ENCODE peak calls at places on chromosomes 16 and 17, in nine cellular contexts. One of them, this sample, is unnamed.

GRCh38 chr17:69672924-69673323 is 258.4 kb downstream of the MAP2K6 start:
- DNase-seq in nephron progenitor cell: no peak
- DNase-seq in HuH-7.5: no peak
- DNase-seq in skeletal muscle cell: peak; percentile 31
- DNase-seq in SK-N-SH: no peak
- DNase-seq in iPS-NIHi11: no peak
- DNase-seq in activated CD4-positive, alpha-beta T cell treated with anti-CD3 and anti-CD28 coated beads, Interleukin-2, amount 10 ng/mL, durations not matched to agents 7 days and 5 days: no peak
- DNase-seq in pancreas: no peak
- DNase-seq in AG08395: peak; percentile 70
- DNase-seq in this sample: no peak

GRCh38 chr16:84557504-84557903 is 53.0 kb upstream of the MEAK7 start:
- DNase-seq in nephron progenitor cell: no peak
- DNase-seq in HuH-7.5: no peak
- DNase-seq in skeletal muscle cell: no peak
- DNase-seq in SK-N-SH: no peak
- DNase-seq in iPS-NIHi11: no peak
- DNase-seq in activated CD4-positive, alpha-beta T cell treated with anti-CD3 and anti-CD28 coated beads, Interleukin-2, amount 10 ng/mL, durations not matched to agents 7 days and 5 days: no peak
- DNase-seq in pancreas: no peak
- DNase-seq in AG08395: no peak
- DNase-seq in this sample: no peak

GRCh38 chr17:64073771-64074703 is 53.6 kb upstream of the ICAM2 start:
- DNase-seq in nephron progenitor cell: no peak
- DNase-seq in HuH-7.5: no peak
- DNase-seq in skeletal muscle cell: no peak
- DNase-seq in SK-N-SH: no peak
- DNase-seq in iPS-NIHi11: no peak
- DNase-seq in activated CD4-positive, alpha-beta T cell treated with anti-CD3 and anti-CD28 coated beads, Interleukin-2, amount 10 ng/mL, durations not matched to agents 7 days and 5 days: no peak
- DNase-seq in pancreas: no peak
- DNase-seq in AG08395: no peak
- DNase-seq in this sample: no peak

GRCh38 chr16:88809676-88810165 is 2.0 kb downstream of the APRT start:
- DNase-seq in nephron progenitor cell: no peak
- DNase-seq in HuH-7.5: no peak
- DNase-seq in skeletal muscle cell: no peak
- DNase-seq in SK-N-SH: no peak
- DNase-seq in iPS-NIHi11: no peak
- DNase-seq in activated CD4-positive, alpha-beta T cell treated with anti-CD3 and anti-CD28 coated beads, Interleukin-2, amount 10 ng/mL, durations not matched to agents 7 days and 5 days: no peak
- DNase-seq in pancreas: no peak
- DNase-seq in AG08395: no peak
- DNase-seq in this sample: no peak

GRCh38 chr17:4601326-4601725 is 17.0 kb downstream of the SMTNL2 start:
- DNase-seq in nephron progenitor cell: no peak
- DNase-seq in HuH-7.5: no peak
- DNase-seq in skeletal muscle cell: no peak
- DNase-seq in SK-N-SH: no peak
- DNase-seq in iPS-NIHi11: no peak
- DNase-seq in activated CD4-positive, alpha-beta T cell treated with anti-CD3 and anti-CD28 coated beads, Interleukin-2, amount 10 ng/mL, durations not matched to agents 7 days and 5 days: no peak
- DNase-seq in pancreas: no peak
- DNase-seq in AG08395: no peak
- DNase-seq in this sample: no peak

GRCh38 chr16:86281435-86281834 is 228.9 kb upstream of the FOXF1 start:
- DNase-seq in nephron progenitor cell: no peak
- DNase-seq in HuH-7.5: no peak
- DNase-seq in skeletal muscle cell: no peak
- DNase-seq in SK-N-SH: no peak
- DNase-seq in iPS-NIHi11: no peak
- DNase-seq in activated CD4-positive, alpha-beta T cell treated with anti-CD3 and anti-CD28 coated beads, Interleukin-2, amount 10 ng/mL, durations not matched to agents 7 days and 5 days: no peak
- DNase-seq in pancreas: no peak
- DNase-seq in AG08395: no peak
- DNase-seq in this sample: no peak

GRCh38 chr16:52408197-52408845 is 138.6 kb downstream of the TOX3 start:
- DNase-seq in nephron progenitor cell: no peak
- DNase-seq in HuH-7.5: no peak
- DNase-seq in skeletal muscle cell: no peak
- DNase-seq in SK-N-SH: no peak
- DNase-seq in iPS-NIHi11: no peak
- DNase-seq in activated CD4-positive, alpha-beta T cell treated with anti-CD3 and anti-CD28 coated beads, Interleukin-2, amount 10 ng/mL, durations not matched to agents 7 days and 5 days: no peak
- DNase-seq in pancreas: no peak
- DNase-seq in AG08395: no peak
- DNase-seq in this sample: no peak

GRCh38 chr17:343211-343610 is 9.4 kb downstream of the RPH3AL start:
- DNase-seq in nephron progenitor cell: no peak
- DNase-seq in HuH-7.5: no peak
- DNase-seq in skeletal muscle cell: no peak
- DNase-seq in SK-N-SH: no peak
- DNase-seq in iPS-NIHi11: no peak
- DNase-seq in activated CD4-positive, alpha-beta T cell treated with anti-CD3 and anti-CD28 coated beads, Interleukin-2, amount 10 ng/mL, durations not matched to agents 7 days and 5 days: no peak
- DNase-seq in pancreas: no peak
- DNase-seq in AG08395: no peak
- DNase-seq in this sample: no peak

GRCh38 chr17:7352910-7353635 is 1.1 kb downstream of the KCTD11 start:
- DNase-seq in nephron progenitor cell: no peak
- DNase-seq in HuH-7.5: no peak
- DNase-seq in skeletal muscle cell: no peak
- DNase-seq in SK-N-SH: no peak
- DNase-seq in iPS-NIHi11: no peak
- DNase-seq in activated CD4-positive, alpha-beta T cell treated with anti-CD3 and anti-CD28 coated beads, Interleukin-2, amount 10 ng/mL, durations not matched to agents 7 days and 5 days: no peak
- DNase-seq in pancreas: no peak
- DNase-seq in AG08395: no peak
- DNase-seq in this sample: no peak

GRCh38 chr17:58315281-58315711 is 13.3 kb downstream of the TSPOAP1 start:
- DNase-seq in nephron progenitor cell: no peak
- DNase-seq in HuH-7.5: no peak
- DNase-seq in skeletal muscle cell: no peak
- DNase-seq in SK-N-SH: peak; percentile 16
- DNase-seq in iPS-NIHi11: no peak
- DNase-seq in activated CD4-positive, alpha-beta T cell treated with anti-CD3 and anti-CD28 coated beads, Interleukin-2, amount 10 ng/mL, durations not matched to agents 7 days and 5 days: no peak
- DNase-seq in pancreas: no peak
- DNase-seq in AG08395: no peak
- DNase-seq in this sample: no peak

GRCh38 chr16:3009568-3010390 is 2.9 kb upstream of the CLDN9 start:
- DNase-seq in nephron progenitor cell: peak; percentile 65
- DNase-seq in HuH-7.5: peak; percentile 66
- DNase-seq in skeletal muscle cell: no peak
- DNase-seq in SK-N-SH: no peak
- DNase-seq in iPS-NIHi11: peak; percentile 57
- DNase-seq in activated CD4-positive, alpha-beta T cell treated with anti-CD3 and anti-CD28 coated beads, Interleukin-2, amount 10 ng/mL, durations not matched to agents 7 days and 5 days: no peak
- DNase-seq in pancreas: peak; percentile 84
- DNase-seq in AG08395: no peak
- DNase-seq in this sample: peak; percentile 98

GRCh38 chr17:35944151-35944550 is 638 bp upstream of the LYZL6 start:
- DNase-seq in nephron progenitor cell: no peak
- DNase-seq in HuH-7.5: no peak
- DNase-seq in skeletal muscle cell: no peak
- DNase-seq in SK-N-SH: no peak
- DNase-seq in iPS-NIHi11: no peak
- DNase-seq in activated CD4-positive, alpha-beta T cell treated with anti-CD3 and anti-CD28 coated beads, Interleukin-2, amount 10 ng/mL, durations not matched to agents 7 days and 5 days: no peak
- DNase-seq in pancreas: no peak
- DNase-seq in AG08395: no peak
- DNase-seq in this sample: no peak

GRCh38 chr17:72338847-72339790 is 218.3 kb downstream of the SOX9 start:
- DNase-seq in nephron progenitor cell: no peak
- DNase-seq in HuH-7.5: peak; percentile 55
- DNase-seq in skeletal muscle cell: peak; percentile 70
- DNase-seq in SK-N-SH: peak; percentile 49
- DNase-seq in iPS-NIHi11: peak; percentile 43
- DNase-seq in activated CD4-positive, alpha-beta T cell treated with anti-CD3 and anti-CD28 coated beads, Interleukin-2, amount 10 ng/mL, durations not matched to agents 7 days and 5 days: no peak
- DNase-seq in pancreas: peak; percentile 27
- DNase-seq in AG08395: peak; percentile 92
- DNase-seq in this sample: peak; percentile 76

GRCh38 chr16:22161999-22162657 is at the start of gene SDR42E2:
- DNase-seq in nephron progenitor cell: peak; percentile 50
- DNase-seq in HuH-7.5: no peak
- DNase-seq in skeletal muscle cell: no peak
- DNase-seq in SK-N-SH: peak; percentile 83
- DNase-seq in iPS-NIHi11: peak; percentile 100
- DNase-seq in activated CD4-positive, alpha-beta T cell treated with anti-CD3 and anti-CD28 coated beads, Interleukin-2, amount 10 ng/mL, durations not matched to agents 7 days and 5 days: peak; percentile 29
- DNase-seq in pancreas: peak; percentile 20
- DNase-seq in AG08395: no peak
- DNase-seq in this sample: peak; percentile 72